ENCODE peak calls at places on chromosome 18, in five cellular contexts. P is PC-3, X is brain microvascular endothelial cell, K is lower lobe of right lung, N is A673. C is an unnamed sample.

GRCh38 chr18:62187543-62188378 is 706 bp downstream of the RELCH start:
- DNase-seq in X (no peak), P (peak), K (peak), N (peak), C (peak)

GRCh38 chr18:76522104-76522503 is 27.1 kb upstream of the ZNF516 start:
- DNase-seq in X (no peak), N (no peak), P (no peak), K (no peak), C (peak)

GRCh38 chr18:6547476-6547875 is 132.8 kb upstream of the L3MBTL4 start:
- DNase-seq in N (no peak), P (peak), X (no peak), K (no peak), C (no peak)

GRCh38 chr18:21735452-21736015 is 5.1 kb upstream of the MIB1 start:
- DNase-seq in X (peak), K (peak), N (no peak), P (peak), C (no peak)

GRCh38 chr18:46321954-46322353 is 217.8 kb downstream of the HAUS1 start:
- DNase-seq in X (no peak), P (peak), K (no peak), N (no peak), C (no peak)

GRCh38 chr18:33495278-33495677 is 54.8 kb upstream of the CCDC178 start:
- DNase-seq in N (peak), X (peak), P (peak), K (no peak), C (no peak)

GRCh38 chr18:48592540-48592939 is 53.7 kb downstream of the CTIF start:
- DNase-seq in X (no peak), K (no peak), N (no peak), P (no peak), C (no peak)

GRCh38 chr18:22544626-22545025 is 126.9 kb upstream of the CTAGE1 start:
- DNase-seq in X (no peak), K (no peak), P (no peak), N (no peak), C (no peak)

GRCh38 chr18:43060020-43060419 is 55.5 kb downstream of the RIT2 start:
- DNase-seq in P (no peak), N (no peak), X (peak), K (no peak), C (no peak)

GRCh38 chr18:13558790-13559189 is 167.6 kb downstream of the FAM210A start:
- DNase-seq in P (no peak), X (no peak), N (no peak), K (no peak), C (no peak)

GRCh38 chr18:46474487-46475366 is 182.3 kb downstream of the LOXHD1 start:
- DNase-seq in X (no peak), N (no peak), K (no peak), P (no peak), C (no peak)

GRCh38 chr18:77140439-77141109 is 8.0 kb upstream of the MBP start:
- DNase-seq in P (no peak), N (no peak), X (no peak), K (peak), C (no peak)

GRCh38 chr18:70454705-70455322 is 166.0 kb downstream of the SOCS6 start:
- DNase-seq in K (no peak), N (peak), X (peak), P (peak), C (peak)

GRCh38 chr18:59454909-59455727 is 96.1 kb upstream of the LMAN1 start:
- DNase-seq in P (no peak), X (no peak), N (no peak), K (no peak), C (no peak)

GRCh38 chr18:52326001-52326400 is 14.0 kb upstream of the DCC start:
- DNase-seq in P (peak), K (no peak), X (peak), N (peak), C (no peak)

GRCh38 chr18:13051159-13051558 is 60.0 kb downstream of the CEP192 start:
- DNase-seq in P (no peak), N (no peak), K (no peak), X (no peak), C (no peak)

GRCh38 chr18:78813156-78813555 is 166.5 kb upstream of the SALL3 start:
- DNase-seq in X (no peak), N (no peak), K (no peak), P (no peak), C (no peak)

GRCh38 chr18:34649072-34649471 is 61.0 kb upstream of the DTNA start:
- DNase-seq in N (no peak), X (no peak), K (no peak), P (no peak), C (no peak)

GRCh38 chr18:79530821-79531220 is 135.1 kb downstream of the NFATC1 start:
- DNase-seq in X (no peak), K (peak), P (no peak), N (no peak), C (no peak)

GRCh38 chr18:35590935-35591334 is 9.4 kb downstream of the GALNT1 start:
- DNase-seq in P (no peak), K (no peak), X (peak), N (no peak), C (no peak)

GRCh38 chr18:44541159-44541558 is 139.5 kb upstream of the SETBP1 start:
- DNase-seq in N (no peak), K (no peak), X (no peak), P (no peak), C (no peak)

GRCh38 chr18:77858331-77858730 is 608.7 kb downstream of the GALR1 start:
- DNase-seq in P (no peak), N (no peak), K (no peak), X (no peak), C (no peak)

GRCh38 chr18:4987452-4988405 is 209.3 kb downstream of the AKAIN1 start:
- DNase-seq in K (no peak), X (no peak), N (no peak), P (no peak), C (no peak)

GRCh38 chr18:489244-490023 is 11.1 kb downstream of the COLEC12 start:
- DNase-seq in K (no peak), P (peak), X (peak), N (no peak), C (no peak)

GRCh38 chr18:43515481-43515880 is 238.2 kb upstream of the SYT4 start:
- DNase-seq in N (no peak), P (no peak), X (no peak), K (no peak), C (no peak)

GRCh38 chr18:79570266-79571201 is 109.1 kb upstream of the CTDP1 start:
- DNase-seq in K (peak), X (peak), N (peak), P (no peak), C (no peak)

GRCh38 chr18:78587626-78588600 is 391.7 kb upstream of the SALL3 start:
- DNase-seq in K (no peak), P (no peak), N (no peak), X (no peak), C (no peak)

GRCh38 chr18:25365242-25365641 is 13.3 kb upstream of the ZNF521 start:
- DNase-seq in X (no peak), K (no peak), P (no peak), N (no peak), C (no peak)

GRCh38 chr18:36903215-36903928 is 74.4 kb downstream of the KIAA1328 start:
- DNase-seq in X (no peak), N (no peak), K (no peak), P (no peak), C (no peak)

GRCh38 chr18:7169601-7170000 is 52.0 kb upstream of the LAMA1 start:
- DNase-seq in P (no peak), X (no peak), K (no peak), N (no peak), C (no peak)

GRCh38 chr18:58416704-58417683 is 211.9 kb downstream of the ALPK2 start:
- DNase-seq in K (no peak), P (peak), X (peak), N (no peak), C (no peak)

GRCh38 chr18:58419587-58420199 is 209.2 kb downstream of the ALPK2 start:
- DNase-seq in P (no peak), N (no peak), K (no peak), X (no peak), C (no peak)

GRCh38 chr18:58416014-58416703 is 212.7 kb downstream of the ALPK2 start:
- DNase-seq in N (no peak), X (no peak), K (no peak), P (no peak), C (no peak)

GRCh38 chr18:58418361-58418760 is 210.5 kb downstream of the ALPK2 start:
- DNase-seq in P (no peak), N (no peak), X (no peak), K (no peak), C (no peak)

DNA sequence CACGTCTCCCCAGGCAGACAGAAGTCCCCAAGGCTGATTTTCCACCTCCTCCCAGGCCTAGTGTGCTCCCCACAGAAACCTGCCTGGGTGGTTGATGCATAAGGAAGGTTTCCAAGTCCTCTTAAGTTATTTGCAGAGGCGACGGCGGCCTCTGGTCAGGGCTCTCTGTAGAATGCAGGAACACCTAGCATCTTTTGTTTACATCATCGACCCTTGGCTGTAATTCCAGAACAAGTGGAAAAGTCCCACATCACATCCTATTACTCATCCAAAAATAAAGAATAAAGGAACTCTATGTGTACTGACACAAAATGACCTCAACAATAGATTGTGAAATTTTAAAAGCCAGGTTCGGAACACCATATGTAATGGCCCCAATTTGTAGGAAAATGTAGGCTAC is 211.1 kb downstream of the ALPK2 start:
- DNase-seq in X (peak), P (peak), N (no peak), K (no peak), C (no peak)
- H3K27ac ChIP-seq in X (no peak), P (peak), N (no peak), K (no peak), C (no peak)

DNA sequence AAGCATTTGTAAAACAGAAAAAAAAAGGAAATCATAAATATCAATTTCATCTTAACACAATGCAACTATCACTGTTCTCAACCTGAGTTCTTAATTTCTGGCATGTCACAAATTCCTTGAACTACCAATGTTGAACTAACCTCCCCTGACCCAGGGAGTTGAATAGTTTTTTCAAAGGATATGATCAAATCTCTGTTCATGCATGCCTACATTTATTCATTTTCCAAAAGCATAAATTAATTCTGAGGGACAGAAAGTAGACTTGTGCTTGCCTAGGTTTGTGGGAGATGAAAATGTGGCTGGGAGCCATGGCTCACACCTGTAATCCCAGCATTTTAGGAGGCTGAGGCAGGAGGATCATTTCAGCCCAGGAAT is 175.7 kb downstream of the TGIF1 start:
- DNase-seq in X (no peak), N (no peak), P (peak), K (no peak), C (no peak)
- H3K4me3 ChIP-seq in X (no peak), N (no peak), P (peak), K (no peak), C (no peak)

GRCh38 chr18:31825772-31826171 is 65.1 kb upstream of the SLC25A52 start:
- DNase-seq in K (no peak), X (no peak), N (no peak), P (no peak), C (no peak)
- H3K27ac ChIP-seq in K (no peak), X (no peak), N (no peak), P (no peak), C (no peak)

DNA sequence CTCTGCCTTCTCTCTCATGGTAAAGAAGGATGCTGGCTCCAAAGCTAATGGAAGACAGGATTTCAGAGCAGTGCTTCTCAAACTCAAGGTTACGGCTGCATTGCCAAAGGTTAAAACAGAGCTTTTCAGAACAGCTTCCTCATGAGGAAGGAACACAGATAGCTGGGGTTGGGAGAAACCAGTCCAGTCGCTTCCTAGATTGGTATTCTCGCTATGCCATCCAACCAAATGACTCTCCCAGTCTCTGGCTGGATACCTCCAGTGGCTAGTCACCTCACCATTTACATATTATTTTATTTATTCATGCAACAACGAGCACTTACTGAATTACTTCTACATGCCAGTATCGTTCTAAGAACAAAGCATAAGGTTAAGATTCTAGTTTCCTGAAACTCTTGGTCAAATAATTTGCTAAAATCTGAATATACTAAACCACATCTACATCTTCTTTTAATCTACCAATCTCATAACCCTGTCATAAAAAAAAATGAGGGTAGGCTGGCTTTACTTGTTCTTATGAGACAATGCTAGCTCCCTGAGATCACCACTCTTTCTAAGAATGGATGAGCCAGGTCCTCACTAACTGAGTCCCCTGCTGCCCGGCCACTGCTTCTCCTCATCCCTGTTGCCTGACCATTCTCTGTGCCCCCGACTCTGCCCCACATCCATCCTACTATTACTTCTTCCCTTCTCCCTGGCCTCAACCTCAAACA is 20.4 kb downstream of the KDSR start:
- DNase-seq in N (no peak), P (no peak), X (no peak), K (no peak), C (no peak)
- H3K4me3 ChIP-seq in N (no peak), P (no peak), X (no peak), K (no peak), C (no peak)

GRCh38 chr18:55266981-55267380 is 307.7 kb upstream of the CCDC68 start:
- DNase-seq in P (no peak), N (no peak), X (no peak), K (no peak), C (no peak)
- H3K27ac ChIP-seq in P (no peak), N (peak), X (no peak), K (no peak), C (no peak)

GRCh38 chr18:75201273-75201898 is 7.6 kb downstream of the PTGR3 start:
- DNase-seq in X (no peak), K (no peak), N (no peak), P (no peak), C (no peak)
- H3K4me3 ChIP-seq in X (no peak), K (no peak), N (no peak), P (no peak), C (no peak)

DNA sequence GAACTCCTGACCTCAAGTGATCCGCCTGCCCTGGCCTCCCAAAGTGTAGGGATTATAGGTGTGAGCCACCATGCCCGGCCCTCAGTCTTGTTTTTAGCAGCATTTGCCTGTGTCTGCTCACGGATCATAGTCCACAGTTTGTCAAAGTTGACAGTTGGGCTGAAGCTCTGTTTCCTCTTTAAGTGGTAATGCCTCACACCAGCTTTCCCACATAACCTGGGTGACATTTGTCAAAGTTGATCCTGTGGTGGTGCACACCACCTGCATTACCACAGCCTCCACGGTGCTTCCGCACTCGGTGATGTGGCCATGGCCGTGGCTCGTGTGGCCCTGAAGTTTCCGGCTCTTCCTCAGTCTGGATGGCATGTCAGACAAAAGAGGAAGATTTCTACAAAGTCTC is 27.1 kb downstream of the RAB31 start:
- DNase-seq in P (no peak), N (no peak), K (no peak), X (no peak), C (peak)
- H3K27ac ChIP-seq in P (no peak), N (no peak), K (no peak), X (no peak), C (no peak)

GRCh38 chr18:54148678-54149077 is 75.8 kb downstream of the MBD2 start:
- DNase-seq in K (no peak), N (no peak), P (no peak), X (no peak), C (no peak)
- H3K4me3 ChIP-seq in K (no peak), N (no peak), P (no peak), X (no peak), C (no peak)